ENCODE peak calls at places on chromosomes 13 and 19, in four cellular contexts. S, N, J and K are unnamed samples.

GRCh38 chr19:7853760-7854107 is 20.5 kb downstream of the PRR36 start:
- DNase-seq in N (no peak), S (no peak), J (no peak), K (no peak)

GRCh38 chr19:3908266-3909054 is 24.4 kb upstream of the NMRK2 start:
- DNase-seq in N (no peak), J (no peak), S (no peak), K (no peak)

GRCh38 chr19:57056972-57057371 is 62.8 kb upstream of the USP29 start:
- DNase-seq in N (no peak), S (no peak), J (no peak), K (no peak)

GRCh38 chr19:17560205-17560595 is 4.8 kb downstream of the COLGALT1 start:
- DNase-seq in N (no peak), S (no peak), J (peak), K (no peak)

GRCh38 chr19:8192227-8192820 is 16.8 kb upstream of the CERS4 start:
- DNase-seq in S (no peak), J (no peak), N (no peak), K (peak)

GRCh38 chr13:99659234-99659633 is 158.0 kb downstream of the TM9SF2 start:
- DNase-seq in J (no peak), S (no peak), N (no peak), K (peak)

GRCh38 chr19:4583961-4584669 is 24.6 kb upstream of the SEMA6B start:
- DNase-seq in S (no peak), J (peak), N (no peak), K (peak)

GRCh38 chr13:28739376-28739775 is 20.6 kb upstream of the SLC46A3 start:
- DNase-seq in J (no peak), N (no peak), S (no peak), K (no peak)

GRCh38 chr13:105920375-105920774 is 615.1 kb downstream of the EFNB2 start:
- DNase-seq in S (no peak), J (peak), N (no peak), K (no peak)

GRCh38 chr13:29758591-29759114 is 91.8 kb downstream of the UBL3 start:
- DNase-seq in S (peak), J (no peak), N (peak), K (no peak)

GRCh38 chr13:45674908-45675307 is 27.2 kb upstream of the CBY2 start:
- DNase-seq in N (no peak), S (no peak), J (peak), K (peak)

GRCh38 chr13:51726446-51727185 is 77.3 kb downstream of the DHRS12 start:
- DNase-seq in J (peak), N (no peak), S (no peak), K (no peak)

GRCh38 chr13:106151056-106151699 is 384.3 kb downstream of the EFNB2 start:
- DNase-seq in J (peak), S (no peak), N (no peak), K (peak)

GRCh38 chr13:30307194-30307965 is at the start of gene KATNAL1:
- DNase-seq in S (peak), N (peak), J (peak), K (peak)

GRCh38 chr19:2127758-2128157 is 23.6 kb downstream of the AP3D1 start:
- DNase-seq in S (no peak), N (no peak), J (no peak), K (no peak)

GRCh38 chr13:92074658-92075057 is 676.2 kb downstream of the GPC5 start:
- DNase-seq in J (no peak), N (no peak), S (no peak), K (peak)

GRCh38 chr13:114130708-114131580 is 1.5 kb downstream of the RASA3 start:
- DNase-seq in S (peak), N (peak), J (peak), K (peak)

GRCh38 chr13:48585456-48585840 is 52.6 kb upstream of the RCBTB2 start:
- DNase-seq in S (no peak), N (peak), J (peak), K (peak)

GRCh38 chr13:52061587-52061986 is 37.1 kb downstream of the UTP14C start:
- DNase-seq in N (no peak), S (no peak), J (peak), K (no peak)

GRCh38 chr13:73851104-73851503 is 283.1 kb downstream of the KLF12 start:
- DNase-seq in J (no peak), N (no peak), S (no peak), K (no peak)

GRCh38 chr19:3506384-3507340 is 551 bp downstream of the FZR1 start:
- DNase-seq in N (no peak), S (peak), J (no peak), K (peak)

GRCh38 chr19:11984986-11985385 is 20.1 kb downstream of the ZNF763 start:
- DNase-seq in N (no peak), S (no peak), J (no peak), K (peak)

GRCh38 chr13:32126298-32126697 is 94.7 kb downstream of the FRY start:
- DNase-seq in J (peak), N (no peak), S (no peak), K (no peak)

GRCh38 chr13:109628251-109628699 is 158.1 kb downstream of the IRS2 start:
- DNase-seq in J (peak), S (no peak), N (no peak), K (no peak)

GRCh38 chr13:96091164-96091931 is 1.4 kb downstream of the HS6ST3 start:
- DNase-seq in S (no peak), J (no peak), N (no peak), K (peak)

GRCh38 chr19:52535831-52536800 is 8.6 kb downstream of the ZNF808 start:
- DNase-seq in S (peak), J (peak), N (peak), K (peak)

GRCh38 chr19:18774782-18775444 is 16.2 kb downstream of the COMP start:
- DNase-seq in S (no peak), J (no peak), N (no peak), K (no peak)

GRCh38 chr13:112764864-112765561 is 75.2 kb downstream of the ATP11A start:
- DNase-seq in S (no peak), N (no peak), J (no peak), K (no peak)

GRCh38 chr13:71316964-71317363 is 550.0 kb downstream of the DACH1 start:
- DNase-seq in J (no peak), S (no peak), N (no peak), K (no peak)

GRCh38 chr19:21693399-21693798 is 74.0 kb downstream of the ZNF100 start:
- DNase-seq in N (no peak), J (no peak), S (no peak), K (no peak)